ENCODE peak calls at places on chromosome X, in six cellular contexts. O, Z, J, K, I and Q are unnamed samples.

GRCh38 chrX:39953879-39954278 is 143.9 kb downstream of the BCOR start:
- DNase-seq in J (peak; percentile 66), K (no peak), O (no peak), Z (no peak), I (peak; percentile 86), Q (peak; percentile 45)

GRCh38 chrX:12887767-12888166 is 18.7 kb upstream of the TLR8 start:
- DNase-seq in O (no peak), I (no peak), J (no peak), Z (no peak), K (no peak), Q (no peak)

GRCh38 chrX:11757729-11758399 is at the start of gene MSL3:
- DNase-seq in J (peak; percentile 84), Z (no peak), I (peak; percentile 36), K (no peak), O (no peak), Q (no peak)

GRCh38 chrX:18828832-18829404 is 121.5 kb downstream of the PPEF1 start:
- DNase-seq in I (peak; percentile 28), O (no peak), J (no peak), Z (no peak), K (no peak), Q (no peak)

GRCh38 chrX:134173541-134174272 is 63.3 kb upstream of the CCDC160 start:
- DNase-seq in K (no peak), J (no peak), I (no peak), Z (no peak), O (no peak), Q (no peak)

GRCh38 chrX:45322820-45323219 is 122.1 kb upstream of the DIPK2B start:
- DNase-seq in K (no peak), J (no peak), Z (no peak), I (peak; percentile 46), O (no peak), Q (no peak)

GRCh38 chrX:88526385-88526784 is 220.6 kb upstream of the CPXCR1 start:
- DNase-seq in K (no peak), J (no peak), O (no peak), Z (no peak), I (no peak), Q (no peak)

GRCh38 chrX:102154218-102154860 is 1.4 kb downstream of the BEX5 start:
- DNase-seq in Z (no peak), J (no peak), I (no peak), O (peak; percentile 24), K (no peak), Q (no peak)

GRCh38 chrX:135931644-135932487 is 38.4 kb downstream of the SAGE1 start:
- DNase-seq in K (no peak), I (peak; percentile 23), Z (peak; percentile 12), O (peak; percentile 1), J (no peak), Q (no peak)

GRCh38 chrX:72381439-72382198 is 75.9 kb upstream of the CITED1 start:
- DNase-seq in O (no peak), K (no peak), I (no peak), J (no peak), Z (no peak), Q (no peak)

GRCh38 chrX:100494570-100494969 is 84.5 kb upstream of the PCDH19 start:
- DNase-seq in J (no peak), I (no peak), Z (no peak), K (no peak), O (no peak), Q (no peak)

GRCh38 chrX:46849933-46850332 is 13.1 kb downstream of the RP2 start:
- DNase-seq in K (no peak), J (no peak), I (peak; percentile 29), Z (no peak), O (no peak), Q (no peak)

GRCh38 chrX:19825271-19825670 is 62.1 kb downstream of the SH3KBP1 start:
- DNase-seq in Z (no peak), I (no peak), J (no peak), O (no peak), K (peak; percentile 18), Q (no peak)

GRCh38 chrX:107766470-107767140 is 9.0 kb downstream of the TSC22D3 start:
- DNase-seq in O (no peak), I (peak; percentile 42), Z (no peak), J (peak; percentile 26), K (peak; percentile 87), Q (no peak)

GRCh38 chrX:47456080-47456479 is 26.9 kb downstream of the ZNF41 start:
- DNase-seq in O (no peak), K (no peak), J (no peak), Z (no peak), I (no peak), Q (no peak)

GRCh38 chrX:15143050-15143824 is 126.6 kb downstream of the ASB9 start:
- DNase-seq in I (peak; percentile 34), K (no peak), O (peak; percentile 23), J (peak; percentile 32), Z (peak; percentile 30), Q (peak; percentile 31)

GRCh38 chrX:154013614-154014360 is 5.9 kb downstream of the IRAK1 start:
- DNase-seq in Z (no peak), K (no peak), J (peak; percentile 74), O (peak; percentile 21), I (no peak), Q (peak; percentile 34)

GRCh38 chrX:72569786-72570185 is 2.9 kb downstream of the HDAC8 start:
- DNase-seq in Z (no peak), J (peak; percentile 24), I (peak; percentile 67), K (no peak), O (no peak), Q (no peak)

GRCh38 chrX:12951590-12951965 is 23.3 kb upstream of the TMSB4X start:
- DNase-seq in O (no peak), K (no peak), I (no peak), Z (no peak), J (no peak), Q (no peak)

GRCh38 chrX:63764946-63765345 is 20.1 kb downstream of the ARHGEF9 start:
- DNase-seq in O (no peak), Z (no peak), K (no peak), I (peak; percentile 58), J (no peak), Q (no peak)

GRCh38 chrX:75957107-75957610 is 172.1 kb upstream of the MAGEE2 start:
- DNase-seq in O (no peak), I (no peak), Z (no peak), J (no peak), K (no peak), Q (no peak)

GRCh38 chrX:140467211-140467610 is 37.7 kb downstream of the SOX3 start:
- DNase-seq in I (no peak), K (no peak), O (no peak), Z (no peak), J (no peak), Q (no peak)

GRCh38 chrX:20011608-20012007 is 20.7 kb upstream of the BCLAF3 start:
- DNase-seq in I (no peak), J (no peak), K (no peak), O (no peak), Z (no peak), Q (no peak)

GRCh38 chrX:1600406-1601050 is 9.1 kb downstream of the AKAP17A start:
- DNase-seq in Z (no peak), J (no peak), K (peak; percentile 82), O (no peak), I (no peak), Q (no peak)

GRCh38 chrX:2351999-2352995 is 148.5 kb downstream of the DHRSX start:
- DNase-seq in Z (no peak), I (peak; percentile 66), O (no peak), J (peak; percentile 79), K (no peak), Q (peak; percentile 80)

GRCh38 chrX:8981742-8982141 is 52.2 kb downstream of the FAM9B start:
- DNase-seq in K (no peak), Z (no peak), I (no peak), J (no peak), O (no peak), Q (no peak)

GRCh38 chrX:125436855-125437254 is 117.2 kb downstream of the TEX13C start:
- DNase-seq in K (no peak), Z (no peak), O (peak; percentile 1), I (peak; percentile 14), J (no peak), Q (no peak)

GRCh38 chrX:110103344-110103743 is 100.4 kb downstream of the TMEM164 start:
- DNase-seq in Z (no peak), K (no peak), J (no peak), O (no peak), I (no peak), Q (no peak)

GRCh38 chrX:124507276-124507675 is 160.9 kb downstream of the SH2D1A start:
- DNase-seq in Z (no peak), K (no peak), I (peak; percentile 42), J (no peak), O (no peak), Q (no peak)

GRCh38 chrX:19852014-19853005 is 35.1 kb downstream of the SH3KBP1 start:
- DNase-seq in O (no peak), I (peak; percentile 36), K (no peak), Z (no peak), J (peak; percentile 44), Q (no peak)

GRCh38 chrX:139971394-139971749 is 6.1 kb upstream of the CXorf66 start:
- DNase-seq in K (no peak), Z (no peak), I (no peak), J (no peak), O (no peak), Q (no peak)

GRCh38 chrX:73852022-73852421 is 289.0 kb downstream of the CHIC1 start:
- DNase-seq in J (no peak), K (no peak), Z (no peak), I (no peak), O (no peak), Q (no peak)

GRCh38 chrX:106612403-106612789 is 618 bp downstream of the RADX start:
- DNase-seq in K (no peak), Z (no peak), O (no peak), I (peak; percentile 26), J (no peak), Q (no peak)

GRCh38 chrX:32397562-32398216 is 813.7 kb downstream of the DMD start:
- DNase-seq in K (no peak), Z (no peak), I (no peak), J (no peak), O (no peak), Q (no peak)

GRCh38 chrX:153688900-153689590 is 1.3 kb downstream of the SLC6A8 start:
- DNase-seq in K (no peak), O (no peak), J (peak; percentile 49), I (no peak), Z (no peak), Q (no peak)

GRCh38 chrX:97322401-97322800 is 438.7 kb downstream of the RPA4 start:
- DNase-seq in I (peak; percentile 3), J (no peak), K (no peak), Z (no peak), O (no peak), Q (no peak)

GRCh38 chrX:108735087-108735679 is 1.2 kb downstream of the IRS4 start:
- DNase-seq in I (no peak), J (no peak), Z (no peak), O (peak; percentile 6), K (peak; percentile 87), Q (no peak)